ENCODE peak calls at places on chromosome 3, in ten cellular contexts. One of them, this sample, is unnamed.

GRCh38 chr3:60645801-60646200 is 605.5 kb downstream of the FHIT start:
- DNase-seq in H9: no peak
- DNase-seq in CD8-positive, alpha-beta memory T cell: no peak
- DNase-seq in breast epithelium: no peak
- DNase-seq in posterior cingulate gyrus: no peak
- DNase-seq in EL: no peak
- DNase-seq in naive thymus-derived CD8-positive, alpha-beta T cell: no peak
- DNase-seq in RWPE1: no peak
- DNase-seq in A549: no peak
- DNase-seq in GM13976: no peak
- DNase-seq in this sample: no peak

GRCh38 chr3:62601238-62601856 is 228.0 kb upstream of the FEZF2 start:
- DNase-seq in breast epithelium: no peak
- DNase-seq in CD8-positive, alpha-beta memory T cell: no peak
- DNase-seq in posterior cingulate gyrus: no peak
- DNase-seq in RWPE1: peak
- DNase-seq in A549: no peak
- DNase-seq in GM13976: no peak
- DNase-seq in naive thymus-derived CD8-positive, alpha-beta T cell: no peak
- DNase-seq in EL: peak
- DNase-seq in H9: no peak
- DNase-seq in this sample: peak

GRCh38 chr3:42914771-42915515 is 9.0 kb downstream of the ZNF662 start:
- DNase-seq in posterior cingulate gyrus: no peak
- DNase-seq in H9: no peak
- DNase-seq in RWPE1: no peak
- DNase-seq in breast epithelium: no peak
- DNase-seq in naive thymus-derived CD8-positive, alpha-beta T cell: no peak
- DNase-seq in EL: peak
- DNase-seq in A549: peak
- DNase-seq in GM13976: no peak
- DNase-seq in CD8-positive, alpha-beta memory T cell: no peak
- DNase-seq in this sample: peak

GRCh38 chr3:148023994-148024393 is 614.8 kb downstream of the ZIC1 start:
- DNase-seq in breast epithelium: no peak
- DNase-seq in EL: peak
- DNase-seq in H9: no peak
- DNase-seq in GM13976: no peak
- DNase-seq in naive thymus-derived CD8-positive, alpha-beta T cell: no peak
- DNase-seq in posterior cingulate gyrus: no peak
- DNase-seq in CD8-positive, alpha-beta memory T cell: no peak
- DNase-seq in RWPE1: no peak
- DNase-seq in A549: no peak
- DNase-seq in this sample: no peak

GRCh38 chr3:28590216-28590615 is 241.6 kb upstream of the AZI2 start:
- DNase-seq in RWPE1: no peak
- DNase-seq in naive thymus-derived CD8-positive, alpha-beta T cell: no peak
- DNase-seq in CD8-positive, alpha-beta memory T cell: no peak
- DNase-seq in posterior cingulate gyrus: no peak
- DNase-seq in breast epithelium: no peak
- DNase-seq in A549: no peak
- DNase-seq in EL: peak
- DNase-seq in GM13976: no peak
- DNase-seq in H9: no peak
- DNase-seq in this sample: peak

GRCh38 chr3:101484805-101485620 is 28.0 kb downstream of the SENP7 start:
- DNase-seq in CD8-positive, alpha-beta memory T cell: no peak
- DNase-seq in EL: peak
- DNase-seq in naive thymus-derived CD8-positive, alpha-beta T cell: no peak
- DNase-seq in breast epithelium: no peak
- DNase-seq in H9: no peak
- DNase-seq in RWPE1: peak
- DNase-seq in posterior cingulate gyrus: no peak
- DNase-seq in GM13976: no peak
- DNase-seq in A549: peak
- DNase-seq in this sample: peak

GRCh38 chr3:110149763-110150162 is 812.4 kb upstream of the DPPA4 start:
- DNase-seq in H9: no peak
- DNase-seq in GM13976: no peak
- DNase-seq in RWPE1: no peak
- DNase-seq in posterior cingulate gyrus: no peak
- DNase-seq in EL: peak
- DNase-seq in A549: no peak
- DNase-seq in naive thymus-derived CD8-positive, alpha-beta T cell: no peak
- DNase-seq in CD8-positive, alpha-beta memory T cell: no peak
- DNase-seq in breast epithelium: no peak
- DNase-seq in this sample: no peak

GRCh38 chr3:85710490-85710889 is 751.7 kb downstream of the CADM2 start:
- DNase-seq in A549: no peak
- DNase-seq in H9: no peak
- DNase-seq in GM13976: no peak
- DNase-seq in RWPE1: peak
- DNase-seq in EL: no peak
- DNase-seq in CD8-positive, alpha-beta memory T cell: no peak
- DNase-seq in breast epithelium: no peak
- DNase-seq in posterior cingulate gyrus: no peak
- DNase-seq in naive thymus-derived CD8-positive, alpha-beta T cell: no peak
- DNase-seq in this sample: peak

GRCh38 chr3:187454416-187454815 is 86.2 kb downstream of the RTP4 start:
- DNase-seq in CD8-positive, alpha-beta memory T cell: no peak
- DNase-seq in H9: no peak
- DNase-seq in EL: no peak
- DNase-seq in posterior cingulate gyrus: no peak
- DNase-seq in RWPE1: no peak
- DNase-seq in breast epithelium: no peak
- DNase-seq in GM13976: no peak
- DNase-seq in A549: no peak
- DNase-seq in naive thymus-derived CD8-positive, alpha-beta T cell: no peak
- DNase-seq in this sample: no peak

GRCh38 chr3:55870576-55870975 is 383.5 kb upstream of the WNT5A start:
- DNase-seq in breast epithelium: no peak
- DNase-seq in A549: no peak
- DNase-seq in posterior cingulate gyrus: no peak
- DNase-seq in EL: no peak
- DNase-seq in CD8-positive, alpha-beta memory T cell: no peak
- DNase-seq in naive thymus-derived CD8-positive, alpha-beta T cell: no peak
- DNase-seq in GM13976: no peak
- DNase-seq in H9: no peak
- DNase-seq in RWPE1: no peak
- DNase-seq in this sample: no peak